ENCODE peak calls at places on chromosomes 12 and 14, in four cellular contexts. O, Y, J and H are unnamed samples.

GRCh38 chr12:82651489-82651888 is 35.2 kb upstream of the TMTC2 start:
- DNase-seq in J (no peak), O (no peak), Y (no peak), H (no peak)

GRCh38 chr12:70556179-70556869 is 80.9 kb downstream of the PTPRB start:
- DNase-seq in J (no peak), O (no peak), Y (no peak), H (no peak)

GRCh38 chr14:75295491-75296338 is 17.1 kb downstream of the FOS start:
- DNase-seq in O (peak), J (peak), Y (no peak), H (peak)

GRCh38 chr12:102120886-102121285 is 903 bp downstream of the PARPBP start:
- DNase-seq in J (peak), Y (peak), O (peak), H (no peak)

GRCh38 chr12:131250028-131250950 is 296.6 kb downstream of the ADGRD1 start:
- DNase-seq in Y (no peak), O (no peak), J (no peak), H (no peak)

GRCh38 chr14:90382491-90383125 is 14.2 kb upstream of the CALM1 start:
- DNase-seq in O (peak), J (no peak), Y (peak), H (peak)

GRCh38 chr14:37063467-37064240 is 108.8 kb downstream of the SLC25A21 start:
- DNase-seq in Y (no peak), J (no peak), O (no peak), H (no peak)

GRCh38 chr14:35402323-35403084 is 2.0 kb downstream of the NFKBIA start:
- DNase-seq in O (no peak), J (no peak), Y (no peak), H (no peak)

GRCh38 chr12:72074065-72074464 is 135.4 kb downstream of the TPH2 start:
- DNase-seq in Y (no peak), J (no peak), O (no peak), H (no peak)

GRCh38 chr12:109753054-109753401 is 39.4 kb downstream of the FAM222A start:
- DNase-seq in J (no peak), O (no peak), Y (no peak), H (peak)

GRCh38 chr12:71686658-71687025 is 760 bp downstream of the TMEM19 start:
- DNase-seq in J (no peak), O (no peak), Y (no peak), H (no peak)

GRCh38 chr12:65568517-65568916 is 255.8 kb upstream of the HMGA2 start:
- DNase-seq in O (no peak), J (no peak), Y (no peak), H (no peak)

GRCh38 chr14:83291716-83292115 is 1758.1 kb upstream of the SEL1L start:
- DNase-seq in Y (no peak), O (no peak), J (no peak), H (no peak)

GRCh38 chr12:119036878-119037493 is 55.6 kb downstream of the SRRM4 start:
- DNase-seq in O (peak), Y (peak), J (peak), H (peak)

GRCh38 chr12:27899151-27899661 is 73.3 kb downstream of the PTHLH start:
- DNase-seq in O (no peak), Y (peak), J (no peak), H (no peak)

GRCh38 chr12:69515394-69515793 is 45.2 kb downstream of the FRS2 start:
- DNase-seq in Y (no peak), O (no peak), J (no peak), H (no peak)

GRCh38 chr14:51576112-51576420 is 75.6 kb upstream of the FRMD6 start:
- DNase-seq in Y (peak), J (no peak), O (no peak), H (no peak)

GRCh38 chr14:92726135-92726932 is 22.1 kb downstream of the LGMN start:
- DNase-seq in O (no peak), J (peak), Y (no peak), H (no peak)

GRCh38 chr12:55727643-55728184 is 1.1 kb downstream of the CD63 start:
- DNase-seq in Y (no peak), O (no peak), J (peak), H (no peak)

GRCh38 chr14:97219356-97220017 is 422.3 kb downstream of the VRK1 start:
- DNase-seq in J (no peak), O (no peak), Y (no peak), H (peak)

GRCh38 chr12:2844786-2845185 is 10.0 kb upstream of the NRIP2 start:
- DNase-seq in Y (no peak), J (no peak), O (no peak), H (no peak)

GRCh38 chr12:66196806-66197205 is 7.8 kb downstream of the IRAK3 start:
- DNase-seq in Y (no peak), J (no peak), O (no peak), H (no peak)

GRCh38 chr12:91434081-91434480 is 251.5 kb upstream of the DCN start:
- DNase-seq in Y (no peak), J (no peak), O (no peak), H (no peak)
- TF ChIP-seq SP1 in Y (no peak), J (no peak), O (no peak), H (no peak)

GRCh38 chr12:52870361-52871290 is 21.8 kb upstream of the KRT78 start:
- DNase-seq in J (peak), Y (peak), O (peak), H (peak)
- TF ChIP-seq ELF4 in J (no peak), Y (no peak), O (no peak), H (no peak)

GRCh38 chr14:100872241-100872640 is 31.3 kb downstream of the RTL1 start:
- DNase-seq in J (no peak), O (no peak), Y (no peak), H (no peak)
- TF ChIP-seq SP1 in J (no peak), O (no peak), Y (no peak), H (no peak)

DNA sequence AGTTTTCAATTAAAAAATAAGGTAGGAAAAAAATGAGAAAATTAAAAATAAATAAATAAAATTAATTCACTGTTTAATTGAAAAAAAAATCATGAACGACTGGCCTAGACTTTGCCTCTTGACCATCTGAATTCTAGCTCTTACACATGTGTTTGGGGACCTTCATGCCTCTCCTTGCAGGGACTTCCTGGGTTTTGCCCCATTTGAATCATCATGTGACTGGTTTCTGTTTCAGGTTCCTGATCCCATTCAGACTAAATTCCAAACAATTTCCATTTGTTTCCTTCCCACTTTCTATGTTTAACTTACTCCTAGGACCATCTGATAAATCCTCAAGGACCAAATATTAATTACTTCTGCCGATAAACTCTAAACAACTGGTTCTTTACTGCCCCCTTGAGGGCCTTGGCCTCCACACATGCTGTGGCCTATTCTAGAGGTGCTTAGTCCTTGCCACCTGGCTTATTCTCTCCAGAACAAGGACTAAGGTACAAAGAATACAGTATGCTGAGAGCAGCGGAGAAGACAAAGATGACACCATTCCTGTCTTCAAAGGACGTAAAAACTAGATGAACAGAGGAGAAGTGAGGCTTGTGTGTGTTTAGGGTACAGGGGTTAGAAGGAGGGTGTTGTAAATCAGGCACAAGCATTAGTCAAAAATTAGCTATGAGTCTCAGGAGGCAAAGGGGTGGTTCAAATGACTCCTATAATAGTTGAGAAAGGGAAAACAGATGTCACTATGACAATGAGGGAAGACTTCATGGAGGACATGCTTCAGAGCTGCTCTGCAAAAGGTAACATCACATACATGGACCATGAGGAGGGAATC is 125.8 kb upstream of the AVPR1A start:
- DNase-seq in O (peak), J (peak), Y (peak), H (peak)
- TF ChIP-seq ELF4 in O (no peak), J (no peak), Y (no peak), H (no peak)

GRCh38 chr12:7917392-7918267 is 18.4 kb downstream of the SLC2A3 start:
- DNase-seq in O (no peak), J (no peak), Y (no peak), H (no peak)
- TF ChIP-seq SP1 in O (no peak), J (no peak), Y (no peak), H (no peak)

GRCh38 chr14:52730708-52731111 is 744 bp downstream of the STYX start:
- DNase-seq in Y (no peak), J (no peak), O (no peak), H (no peak)
- TF ChIP-seq ELF4 in Y (no peak), J (no peak), O (no peak), H (no peak)

GRCh38 chr12:107844312-107844921 is 69.9 kb downstream of the ASCL4 start:
- DNase-seq in J (no peak), Y (no peak), O (no peak), H (peak)

GRCh38 chr12:107845980-107846659 is 71.6 kb downstream of the ASCL4 start:
- DNase-seq in J (no peak), Y (no peak), O (no peak), H (no peak)

GRCh38 chr12:107847430-107847829 is 72.9 kb downstream of the ASCL4 start:
- DNase-seq in O (no peak), Y (no peak), J (no peak), H (no peak)

GRCh38 chr12:107845226-107845979 is 70.9 kb downstream of the ASCL4 start:
- DNase-seq in J (no peak), Y (no peak), O (no peak), H (peak)

GRCh38 chr12:107847830-107848229 is 73.3 kb downstream of the ASCL4 start:
- DNase-seq in Y (no peak), O (no peak), J (no peak), H (no peak)
- TF ChIP-seq SP1 in Y (no peak), O (no peak), J (no peak), H (no peak)

GRCh38 chr12:90229771-90230170 is 521.1 kb upstream of the ATP2B1 start:
- DNase-seq in Y (no peak), O (no peak), J (no peak), H (no peak)
- TF ChIP-seq ELF4 in Y (no peak), O (no peak), J (no peak), H (no peak)